ENCODE peak calls at places on chromosomes 4 and X, in seven cellular contexts. U is cardiac muscle cell; Y is body of pancreas; X is spleen; L is pancreas; M is SJSA1; I is CD8-positive, alpha-beta T cell. E is an unnamed sample.

GRCh38 chr4:113064244-113064643 is 14.8 kb downstream of the ANK2 start:
- DNase-seq in U (no peak), Y (no peak), X (no peak), L (no peak), M (no peak), I (no peak), E (peak; percentile 62)

GRCh38 chr4:16695896-16696295 is 202.5 kb downstream of the LDB2 start:
- DNase-seq in U (no peak), Y (no peak), X (no peak), L (no peak), M (no peak), I (no peak), E (no peak)

GRCh38 chrX:111007238-111007637 is 88.8 kb upstream of the PAK3 start:
- DNase-seq in U (no peak), Y (no peak), X (no peak), L (no peak), M (no peak), I (no peak), E (no peak)

GRCh38 chrX:37997096-37997495 is 9.3 kb upstream of the SYTL5 start:
- DNase-seq in U (no peak), Y (no peak), X (no peak), L (no peak), M (no peak), I (no peak), E (no peak)

GRCh38 chrX:154541896-154542722 is 4.5 kb downstream of the G6PD start:
- DNase-seq in U (peak; percentile 95), Y (peak; percentile 76), X (peak; percentile 88), L (no peak), M (peak; percentile 91), I (no peak), E (no peak)

GRCh38 chr4:98232202-98232601 is 29.0 kb upstream of the RAP1GDS1 start:
- DNase-seq in U (peak; percentile 29), Y (no peak), X (no peak), L (no peak), M (no peak), I (no peak), E (no peak)

GRCh38 chr4:118981839-118982381 is 93.3 kb downstream of the SYNPO2 start:
- DNase-seq in U (peak; percentile 92), Y (peak; percentile 70), X (no peak), L (no peak), M (peak; percentile 83), I (peak; percentile 16), E (peak; percentile 75)

GRCh38 chr4:127533028-127533700 is 99.6 kb upstream of the INTU start:
- DNase-seq in U (peak; percentile 97), Y (peak; percentile 58), X (no peak), L (no peak), M (no peak), I (no peak), E (no peak)

GRCh38 chrX:109847257-109848187 is 114.5 kb upstream of the ACSL4 start:
- DNase-seq in U (peak; percentile 94), Y (no peak), X (no peak), L (no peak), M (no peak), I (no peak), E (peak; percentile 8)

GRCh38 chr4:183746305-183747229 is 87.5 kb downstream of the TRAPPC11 start:
- DNase-seq in U (no peak), Y (peak; percentile 22), X (no peak), L (no peak), M (no peak), I (no peak), E (no peak)

GRCh38 chr4:27947320-27947719 is 1086.7 kb downstream of the STIM2 start:
- DNase-seq in U (no peak), Y (no peak), X (no peak), L (no peak), M (no peak), I (no peak), E (no peak)

GRCh38 chrX:38061335-38061734 is 55.0 kb downstream of the SYTL5 start:
- DNase-seq in U (no peak), Y (no peak), X (no peak), L (no peak), M (no peak), I (no peak), E (peak; percentile 19)

GRCh38 chr4:169618286-169618685 is 2.1 kb upstream of the CLCN3 start:
- DNase-seq in U (no peak), Y (no peak), X (no peak), L (no peak), M (no peak), I (no peak), E (no peak)

GRCh38 chrX:261167-261857 is 19.9 kb upstream of the PLCXD1 start:
- DNase-seq in U (peak; percentile 79), Y (no peak), X (peak; percentile 74), L (no peak), M (no peak), I (no peak), E (no peak)

GRCh38 chr4:40055873-40056721 is 553 bp upstream of the N4BP2 start:
- DNase-seq in U (peak; percentile 95), Y (peak; percentile 71), X (peak; percentile 92), L (peak; percentile 82), M (peak; percentile 65), I (peak; percentile 13), E (peak; percentile 69)

GRCh38 chr4:125187621-125188176 is 127.1 kb upstream of the FAT4 start:
- DNase-seq in U (peak; percentile 6), Y (no peak), X (no peak), L (no peak), M (no peak), I (no peak), E (peak; percentile 45)

GRCh38 chr4:147927377-147928137 is 195.7 kb downstream of the ARHGAP10 start:
- DNase-seq in U (no peak), Y (peak; percentile 19), X (no peak), L (no peak), M (peak; percentile 50), I (no peak), E (no peak)

GRCh38 chrX:83759872-83760271 is 101.1 kb upstream of the CYLC1 start:
- DNase-seq in U (no peak), Y (no peak), X (no peak), L (no peak), M (no peak), I (no peak), E (peak; percentile 36)

GRCh38 chr4:102789317-102789717 is 28.5 kb upstream of the MANBA start:
- DNase-seq in U (peak; percentile 84), Y (no peak), X (no peak), L (no peak), M (no peak), I (no peak), E (no peak)

GRCh38 chr4:13703096-13703495 is 75.6 kb upstream of the BOD1L1 start:
- DNase-seq in U (no peak), Y (no peak), X (no peak), L (no peak), M (no peak), I (no peak), E (no peak)

GRCh38 chr4:1419708-1420107 is 13.5 kb upstream of the NKX1-1 start:
- DNase-seq in U (no peak), Y (no peak), X (peak; percentile 41), L (no peak), M (no peak), I (no peak), E (no peak)

GRCh38 chrX:23118890-23119527 is 119.2 kb downstream of the DDX53 start:
- DNase-seq in U (no peak), Y (no peak), X (no peak), L (no peak), M (no peak), I (no peak), E (no peak)

GRCh38 chr4:100075486-100076270 is 114.6 kb downstream of the DDIT4L start:
- DNase-seq in U (no peak), Y (no peak), X (no peak), L (no peak), M (no peak), I (no peak), E (no peak)

GRCh38 chr4:93063325-93063724 is 759.6 kb downstream of the GRID2 start:
- DNase-seq in U (no peak), Y (no peak), X (no peak), L (no peak), M (no peak), I (no peak), E (no peak)

GRCh38 chr4:26360864-26361263 is 40.0 kb downstream of the RBPJ start:
- DNase-seq in U (no peak), Y (no peak), X (no peak), L (no peak), M (no peak), I (no peak), E (no peak)

GRCh38 chrX:103063191-103063845 is 653 bp downstream of the BEX1 start:
- DNase-seq in U (peak; percentile 54), Y (peak; percentile 30), X (no peak), L (no peak), M (no peak), I (no peak), E (no peak)

GRCh38 chr4:16078195-16078756 is 5.5 kb downstream of the PROM1 start:
- DNase-seq in U (no peak), Y (no peak), X (no peak), L (no peak), M (no peak), I (no peak), E (no peak)

GRCh38 chr4:24116107-24116506 is 226.3 kb upstream of the PPARGC1A start:
- DNase-seq in U (no peak), Y (no peak), X (no peak), L (no peak), M (no peak), I (no peak), E (no peak)
- H3K4me1 ChIP-seq in U (peaks cover 22% of the 10 kb centered on the region), Y (no peaks in the 10 kb centered on the region), X (no peaks in the 10 kb centered on the region), L (no peaks in the 10 kb centered on the region), M (no peaks in the 10 kb centered on the region), I (no peaks in the 10 kb centered on the region), E (no peaks in the 10 kb centered on the region)

DNA sequence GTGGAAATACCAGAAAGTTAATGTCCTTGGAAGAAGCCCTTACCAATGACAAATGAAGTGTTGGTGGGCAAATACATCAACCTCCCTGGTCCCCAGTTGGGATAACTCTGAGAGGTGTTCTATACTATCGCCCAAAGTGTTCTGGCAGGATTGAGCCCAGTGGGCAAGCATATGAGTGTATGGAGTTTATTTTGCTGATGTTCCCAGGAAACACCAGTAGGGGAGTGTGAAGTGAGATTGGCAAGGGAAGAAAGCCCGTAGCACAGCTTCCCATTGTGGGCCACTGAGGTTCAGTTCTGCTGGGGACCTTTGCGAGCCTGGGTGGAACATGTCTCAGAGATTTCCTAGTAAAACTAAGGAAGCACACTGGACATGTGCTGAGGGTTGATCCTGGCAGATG is 65.1 kb downstream of the ARHGAP6 start:
- DNase-seq in U (no peak), Y (no peak), X (no peak), L (no peak), M (no peak), I (no peak), E (no peak)
- H3K27me3 ChIP-seq in U (no peaks in the 10 kb centered on the region), Y (no peaks in the 10 kb centered on the region), X (no peaks in the 10 kb centered on the region), L (no peaks in the 10 kb centered on the region), M (no peaks in the 10 kb centered on the region), I (no peaks in the 10 kb centered on the region), E (no peaks in the 10 kb centered on the region)

DNA sequence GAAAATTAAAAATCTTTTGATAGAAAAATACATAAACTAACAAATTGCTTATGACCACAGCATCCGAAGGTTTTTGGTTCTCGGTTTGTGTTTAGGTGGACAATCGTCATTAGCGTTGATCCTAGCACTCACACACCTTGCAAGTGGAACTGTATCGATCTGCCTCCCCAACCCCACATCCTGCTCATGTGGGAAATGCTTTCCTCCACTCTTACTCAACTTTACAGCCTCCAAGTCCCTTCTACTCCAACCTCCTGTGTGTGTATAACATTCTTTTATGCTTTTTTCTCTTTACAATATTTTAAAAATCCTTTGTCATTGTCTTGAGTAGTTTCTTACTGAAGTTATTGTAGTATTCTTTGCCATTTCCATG is 15.6 kb upstream of the TMEM131L start:
- DNase-seq in U (no peak), Y (no peak), X (no peak), L (no peak), M (no peak), I (no peak), E (no peak)
- H3K4me3 ChIP-seq in U (no peak overlapping the region), Y (no peak overlapping the region), X (no peak overlapping the region), L (no peak overlapping the region), M (no peak overlapping the region), I (no peak overlapping the region), E (no peak overlapping the region)

GRCh38 chr4:7959066-7959465 is 19.4 kb upstream of the AFAP1 start:
- DNase-seq in U (no peak), Y (no peak), X (peak; percentile 25), L (no peak), M (no peak), I (no peak), E (no peak)
- H3K4me1 ChIP-seq in U (peaks cover 16% of the 10 kb centered on the region), Y (peaks cover 27% of the 10 kb centered on the region), X (peaks cover 43% of the 10 kb centered on the region), L (no peaks in the 10 kb centered on the region), M (peaks cover 40% of the 10 kb centered on the region), I (peaks cover 17% of the 10 kb centered on the region), E (no peaks in the 10 kb centered on the region)